ENCODE peak calls at places on chromosome 14, in eight cellular contexts. V is GF-D8; Z is IMR-90; C is stimulated activated CD4-positive, alpha-beta T cell treated with anti-CD3 and anti-CD28 coated beads, TNF-alpha, amount 100 ng/mL, for 24 hours; J is colonic mucosa; R is SW480; A is left colon; T is neural crest cell. P is an unnamed sample.

GRCh38 chr14:95998656-95999055 is 40.5 kb upstream of the C14orf132 start:
- DNase-seq in R (peak; percentile 37), V (no peak), J (no peak), T (no peak), C (no peak), Z (peak; percentile 53), A (no peak), P (no peak)

GRCh38 chr14:50362791-50363733 is 33.6 kb downstream of the CDKL1 start:
- DNase-seq in J (no peak), T (no peak), V (peak; percentile 27), R (no peak), A (no peak), Z (peak; percentile 14), C (no peak), P (no peak)

GRCh38 chr14:104794641-104795467 is 694 bp downstream of the AKT1 start:
- DNase-seq in T (no peak), V (no peak), Z (peak; percentile 19), C (no peak), R (no peak), J (peak; percentile 58), A (peak; percentile 47), P (no peak)

GRCh38 chr14:93150227-93151206 is 34.2 kb downstream of the MOAP1 start:
- DNase-seq in R (no peak), C (no peak), T (no peak), A (peak; percentile 86), V (no peak), Z (no peak), J (peak; percentile 85), P (no peak)

GRCh38 chr14:36424478-36425102 is 95.4 kb downstream of the NKX2-1 start:
- DNase-seq in C (no peak), J (no peak), A (no peak), Z (no peak), V (no peak), T (no peak), R (no peak), P (no peak)

GRCh38 chr14:70640938-70641547 is 673 bp upstream of the TTC9 start:
- DNase-seq in Z (peak; percentile 58), V (no peak), J (peak; percentile 35), A (peak; percentile 40), T (no peak), C (peak; percentile 21), R (peak; percentile 83), P (no peak)

GRCh38 chr14:55438066-55438683 is 2.2 kb downstream of the TBPL2 start:
- DNase-seq in Z (peak; percentile 73), A (no peak), J (peak; percentile 38), C (no peak), T (no peak), V (no peak), R (peak; percentile 66), P (no peak)

GRCh38 chr14:82911930-82912329 is 1378.3 kb upstream of the SEL1L start:
- DNase-seq in T (no peak), A (no peak), J (no peak), V (no peak), C (no peak), R (no peak), Z (no peak), P (no peak)

GRCh38 chr14:34935552-34935951 is 47.2 kb upstream of the SRP54 start:
- DNase-seq in T (no peak), R (no peak), C (no peak), V (peak; percentile 81), J (no peak), Z (no peak), A (no peak), P (peak; percentile 3)

GRCh38 chr14:100486025-100486828 is 101.0 kb downstream of the BEGAIN start:
- DNase-seq in A (no peak), V (no peak), R (peak; percentile 57), Z (peak; percentile 65), J (peak; percentile 62), T (peak; percentile 81), C (no peak), P (no peak)

GRCh38 chr14:82060219-82060618 is 526.6 kb upstream of the SEL1L start:
- DNase-seq in V (no peak), Z (no peak), T (no peak), J (no peak), R (no peak), C (no peak), A (no peak), P (no peak)

GRCh38 chr14:69592923-69593677 is 18.3 kb upstream of the SUSD6 start:
- DNase-seq in R (no peak), C (no peak), Z (peak; percentile 69), V (no peak), J (peak; percentile 58), T (no peak), A (no peak), P (no peak)

GRCh38 chr14:104639889-104640548 is 35.4 kb upstream of the TMEM179 start:
- DNase-seq in Z (peak; percentile 24), T (peak; percentile 80), J (peak; percentile 57), R (peak; percentile 81), C (peak; percentile 13), V (no peak), A (no peak), P (no peak)

GRCh38 chr14:104254735-104255400 is 116.5 kb downstream of the KIF26A start:
- DNase-seq in A (no peak), Z (no peak), R (no peak), T (no peak), C (no peak), V (no peak), J (no peak), P (no peak)

GRCh38 chr14:91186515-91187066 is 57.9 kb downstream of the GPR68 start:
- DNase-seq in R (no peak), Z (peak; percentile 65), V (no peak), C (no peak), A (no peak), J (no peak), T (no peak), P (no peak)

GRCh38 chr14:23326491-23327332 is 5.5 kb downstream of the PABPN1 start:
- DNase-seq in C (no peak), A (no peak), V (no peak), T (no peak), Z (no peak), R (no peak), J (no peak), P (no peak)

GRCh38 chr14:64539186-64539552 is 1.4 kb upstream of the HSPA2 start:
- DNase-seq in J (no peak), A (no peak), C (no peak), T (no peak), Z (no peak), R (peak; percentile 18), V (no peak), P (no peak)

GRCh38 chr14:26841361-26841760 is 243.5 kb upstream of the NOVA1 start:
- DNase-seq in J (no peak), Z (no peak), A (no peak), T (no peak), V (no peak), C (no peak), R (no peak), P (no peak)

GRCh38 chr14:72745546-72745945 is 148.4 kb downstream of the DPF3 start:
- DNase-seq in A (no peak), C (no peak), V (no peak), R (no peak), Z (peak; percentile 89), T (no peak), J (peak; percentile 1), P (no peak)

GRCh38 chr14:32298346-32298745 is 30.8 kb upstream of the AKAP6 start:
- DNase-seq in V (no peak), Z (no peak), T (no peak), C (no peak), R (no peak), A (no peak), J (no peak), P (no peak)

GRCh38 chr14:28151931-28152330 is 614.7 kb upstream of the FOXG1 start:
- DNase-seq in C (no peak), T (no peak), V (no peak), R (no peak), A (no peak), Z (no peak), J (no peak), P (no peak)

P was measured in SIG-M5.